ENCODE peak calls at places on chromosomes 1 and 21, in nine cellular contexts. P, C, B, D, Q, K, S, T and U are unnamed samples.

GRCh38 chr1:89068291-89068690 is 3.3 kb upstream of the GBP1 start:
- DNase-seq in P (no peak), C (no peak), B (peak), D (no peak), Q (no peak), K (no peak), S (no peak), T (no peak), U (no peak)

GRCh38 chr1:7863756-7864328 is 11.0 kb upstream of the UTS2 start:
- DNase-seq in P (no peak), C (no peak), B (no peak), D (no peak), Q (no peak), K (no peak), S (no peak), T (no peak), U (no peak)

GRCh38 chr1:30287976-30288375 is 435.4 kb downstream of the MATN1 start:
- DNase-seq in P (no peak), C (no peak), B (no peak), D (no peak), Q (no peak), K (peak), S (no peak), T (no peak), U (no peak)

GRCh38 chr1:205225901-205226765 is 1.6 kb upstream of the TMCC2 start:
- DNase-seq in P (no peak), C (no peak), B (peak), D (no peak), Q (no peak), K (no peak), S (no peak), T (no peak), U (no peak)

GRCh38 chr1:161398900-161399256 is 31.2 kb upstream of the CFAP126 start:
- DNase-seq in P (no peak), C (no peak), B (no peak), D (no peak), Q (no peak), K (no peak), S (no peak), T (no peak), U (no peak)

GRCh38 chr1:240242601-240243144 is 151.0 kb downstream of the FMN2 start:
- DNase-seq in P (no peak), C (no peak), B (peak), D (no peak), Q (no peak), K (no peak), S (no peak), T (no peak), U (no peak)

GRCh38 chr1:151993734-151994496 is at the start of gene S100A10:
- DNase-seq in P (peak), C (peak), B (peak), D (peak), Q (peak), K (peak), S (no peak), T (peak), U (no peak)

GRCh38 chr1:55781944-55782482 is 566.8 kb upstream of the USP24 start:
- DNase-seq in P (no peak), C (no peak), B (peak), D (no peak), Q (no peak), K (no peak), S (no peak), T (no peak), U (peak)

GRCh38 chr21:35025206-35026152 is 23.6 kb downstream of the RUNX1 start:
- DNase-seq in P (no peak), C (no peak), B (no peak), D (no peak), Q (no peak), K (no peak), S (no peak), T (no peak), U (no peak)

GRCh38 chr1:23958810-23959460 is 693 bp upstream of the PNRC2 start:
- DNase-seq in P (peak), C (peak), B (peak), D (peak), Q (peak), K (peak), S (peak), T (peak), U (peak)